ENCODE peak calls at places on chromosomes 5 and 9, in five cellular contexts. One of them, this sample, is unnamed.

GRCh38 chr9:105359899-105360298 is 87.9 kb upstream of the FSD1L start:
- DNase-seq in NAMALWA: no peak
- DNase-seq in AG10803: peak; percentile 24
- DNase-seq in stimulated activated CD8-positive, alpha-beta memory T cell treated with anti-CD3 and anti-CD28 coated beads, Interleukin-7, amount 100 ng/mL, for 24 hours: peak; percentile 6
- DNase-seq in hepatic stellate cell: no peak
- DNase-seq in this sample: no peak

GRCh38 chr5:123157797-123158528 is 68.9 kb downstream of the PRDM6 start:
- DNase-seq in NAMALWA: no peak
- DNase-seq in AG10803: peak; percentile 69
- DNase-seq in stimulated activated CD8-positive, alpha-beta memory T cell treated with anti-CD3 and anti-CD28 coated beads, Interleukin-7, amount 100 ng/mL, for 24 hours: no peak
- DNase-seq in hepatic stellate cell: peak; percentile 29
- DNase-seq in this sample: no peak

GRCh38 chr5:15233566-15233965 is 266.4 kb upstream of the FBXL7 start:
- DNase-seq in NAMALWA: no peak
- DNase-seq in AG10803: no peak
- DNase-seq in stimulated activated CD8-positive, alpha-beta memory T cell treated with anti-CD3 and anti-CD28 coated beads, Interleukin-7, amount 100 ng/mL, for 24 hours: no peak
- DNase-seq in hepatic stellate cell: peak; percentile 1
- DNase-seq in this sample: no peak

GRCh38 chr9:3553076-3553765 is 27.4 kb upstream of the RFX3 start:
- DNase-seq in NAMALWA: no peak
- DNase-seq in AG10803: no peak
- DNase-seq in stimulated activated CD8-positive, alpha-beta memory T cell treated with anti-CD3 and anti-CD28 coated beads, Interleukin-7, amount 100 ng/mL, for 24 hours: no peak
- DNase-seq in hepatic stellate cell: no peak
- DNase-seq in this sample: no peak

GRCh38 chr9:130537346-130538050 is 41.9 kb upstream of the FUBP3 start:
- DNase-seq in NAMALWA: no peak
- DNase-seq in AG10803: peak; percentile 14
- DNase-seq in stimulated activated CD8-positive, alpha-beta memory T cell treated with anti-CD3 and anti-CD28 coated beads, Interleukin-7, amount 100 ng/mL, for 24 hours: no peak
- DNase-seq in hepatic stellate cell: no peak
- DNase-seq in this sample: no peak

GRCh38 chr5:95959964-95960801 is 1.5 kb downstream of the ELL2 start:
- DNase-seq in NAMALWA: peak; percentile 10
- DNase-seq in AG10803: peak; percentile 48
- DNase-seq in stimulated activated CD8-positive, alpha-beta memory T cell treated with anti-CD3 and anti-CD28 coated beads, Interleukin-7, amount 100 ng/mL, for 24 hours: no peak
- DNase-seq in hepatic stellate cell: peak; percentile 38
- DNase-seq in this sample: no peak

GRCh38 chr5:110096419-110096818 is 406.7 kb downstream of the MAN2A1 start:
- DNase-seq in NAMALWA: no peak
- DNase-seq in AG10803: no peak
- DNase-seq in stimulated activated CD8-positive, alpha-beta memory T cell treated with anti-CD3 and anti-CD28 coated beads, Interleukin-7, amount 100 ng/mL, for 24 hours: no peak
- DNase-seq in hepatic stellate cell: no peak
- DNase-seq in this sample: no peak

GRCh38 chr5:177023247-177023703 is 779 bp downstream of the ZNF346 start:
- DNase-seq in NAMALWA: peak; percentile 43
- DNase-seq in AG10803: no peak
- DNase-seq in stimulated activated CD8-positive, alpha-beta memory T cell treated with anti-CD3 and anti-CD28 coated beads, Interleukin-7, amount 100 ng/mL, for 24 hours: no peak
- DNase-seq in hepatic stellate cell: peak; percentile 42
- DNase-seq in this sample: peak; percentile 41

GRCh38 chr9:134212809-134213507 is 48.6 kb upstream of the RNU6ATAC start:
- DNase-seq in NAMALWA: no peak
- DNase-seq in AG10803: no peak
- DNase-seq in stimulated activated CD8-positive, alpha-beta memory T cell treated with anti-CD3 and anti-CD28 coated beads, Interleukin-7, amount 100 ng/mL, for 24 hours: no peak
- DNase-seq in hepatic stellate cell: no peak
- DNase-seq in this sample: no peak

GRCh38 chr9:38038307-38039089 is 30.5 kb downstream of the SHB start:
- DNase-seq in NAMALWA: peak; percentile 29
- DNase-seq in AG10803: no peak
- DNase-seq in stimulated activated CD8-positive, alpha-beta memory T cell treated with anti-CD3 and anti-CD28 coated beads, Interleukin-7, amount 100 ng/mL, for 24 hours: no peak
- DNase-seq in hepatic stellate cell: no peak
- DNase-seq in this sample: no peak

GRCh38 chr9:136239963-136240330 is 5.7 kb downstream of the QSOX2 start:
- DNase-seq in NAMALWA: peak; percentile 83
- DNase-seq in AG10803: no peak
- DNase-seq in stimulated activated CD8-positive, alpha-beta memory T cell treated with anti-CD3 and anti-CD28 coated beads, Interleukin-7, amount 100 ng/mL, for 24 hours: no peak
- DNase-seq in hepatic stellate cell: no peak
- DNase-seq in this sample: peak; percentile 81

GRCh38 chr5:19733612-19734495 is 254.1 kb downstream of the CDH18 start:
- DNase-seq in NAMALWA: no peak
- DNase-seq in AG10803: no peak
- DNase-seq in stimulated activated CD8-positive, alpha-beta memory T cell treated with anti-CD3 and anti-CD28 coated beads, Interleukin-7, amount 100 ng/mL, for 24 hours: no peak
- DNase-seq in hepatic stellate cell: no peak
- DNase-seq in this sample: no peak

GRCh38 chr5:159040181-159040580 is 59.5 kb downstream of the EBF1 start:
- DNase-seq in NAMALWA: peak; percentile 77
- DNase-seq in AG10803: no peak
- DNase-seq in stimulated activated CD8-positive, alpha-beta memory T cell treated with anti-CD3 and anti-CD28 coated beads, Interleukin-7, amount 100 ng/mL, for 24 hours: no peak
- DNase-seq in hepatic stellate cell: no peak
- DNase-seq in this sample: peak; percentile 67

GRCh38 chr9:137114220-137114612 is 317 bp downstream of the DPP7 start:
- DNase-seq in NAMALWA: no peak
- DNase-seq in AG10803: no peak
- DNase-seq in stimulated activated CD8-positive, alpha-beta memory T cell treated with anti-CD3 and anti-CD28 coated beads, Interleukin-7, amount 100 ng/mL, for 24 hours: no peak
- DNase-seq in hepatic stellate cell: no peak
- DNase-seq in this sample: no peak

GRCh38 chr5:59786271-59786805 is 107.2 kb downstream of the PDE4D start:
- DNase-seq in NAMALWA: no peak
- DNase-seq in AG10803: peak; percentile 86
- DNase-seq in stimulated activated CD8-positive, alpha-beta memory T cell treated with anti-CD3 and anti-CD28 coated beads, Interleukin-7, amount 100 ng/mL, for 24 hours: no peak
- DNase-seq in hepatic stellate cell: no peak
- DNase-seq in this sample: no peak

GRCh38 chr9:18478517-18479361 is 4.8 kb downstream of the ADAMTSL1 start:
- DNase-seq in NAMALWA: no peak
- DNase-seq in AG10803: peak; percentile 98
- DNase-seq in stimulated activated CD8-positive, alpha-beta memory T cell treated with anti-CD3 and anti-CD28 coated beads, Interleukin-7, amount 100 ng/mL, for 24 hours: no peak
- DNase-seq in hepatic stellate cell: no peak
- DNase-seq in this sample: no peak

GRCh38 chr5:160230686-160231527 is 1.6 kb downstream of the FABP6 start:
- DNase-seq in NAMALWA: no peak
- DNase-seq in AG10803: peak; percentile 35
- DNase-seq in stimulated activated CD8-positive, alpha-beta memory T cell treated with anti-CD3 and anti-CD28 coated beads, Interleukin-7, amount 100 ng/mL, for 24 hours: no peak
- DNase-seq in hepatic stellate cell: no peak
- DNase-seq in this sample: no peak

GRCh38 chr9:77224750-77225312 is 47.5 kb downstream of the VPS13A start:
- DNase-seq in NAMALWA: no peak
- DNase-seq in AG10803: peak; percentile 58
- DNase-seq in stimulated activated CD8-positive, alpha-beta memory T cell treated with anti-CD3 and anti-CD28 coated beads, Interleukin-7, amount 100 ng/mL, for 24 hours: no peak
- DNase-seq in hepatic stellate cell: no peak
- DNase-seq in this sample: no peak

GRCh38 chr9:109417585-109418544 is 80.2 kb downstream of the PTPN3 start:
- DNase-seq in NAMALWA: no peak
- DNase-seq in AG10803: no peak
- DNase-seq in stimulated activated CD8-positive, alpha-beta memory T cell treated with anti-CD3 and anti-CD28 coated beads, Interleukin-7, amount 100 ng/mL, for 24 hours: no peak
- DNase-seq in hepatic stellate cell: no peak
- DNase-seq in this sample: peak; percentile 21

GRCh38 chr5:141155540-141156374 is 5.9 kb downstream of the PCDHB6 start:
- DNase-seq in NAMALWA: peak; percentile 43
- DNase-seq in AG10803: no peak
- DNase-seq in stimulated activated CD8-positive, alpha-beta memory T cell treated with anti-CD3 and anti-CD28 coated beads, Interleukin-7, amount 100 ng/mL, for 24 hours: no peak
- DNase-seq in hepatic stellate cell: no peak
- DNase-seq in this sample: no peak

GRCh38 chr5:149264432-149265069 is 7.1 kb upstream of the AFAP1L1 start:
- DNase-seq in NAMALWA: peak; percentile 40
- DNase-seq in AG10803: no peak
- DNase-seq in stimulated activated CD8-positive, alpha-beta memory T cell treated with anti-CD3 and anti-CD28 coated beads, Interleukin-7, amount 100 ng/mL, for 24 hours: no peak
- DNase-seq in hepatic stellate cell: no peak
- DNase-seq in this sample: peak; percentile 72

GRCh38 chr9:20187318-20187717 is 398.5 kb upstream of the SLC24A2 start:
- DNase-seq in NAMALWA: peak; percentile 21
- DNase-seq in AG10803: no peak
- DNase-seq in stimulated activated CD8-positive, alpha-beta memory T cell treated with anti-CD3 and anti-CD28 coated beads, Interleukin-7, amount 100 ng/mL, for 24 hours: no peak
- DNase-seq in hepatic stellate cell: no peak
- DNase-seq in this sample: peak; percentile 29

GRCh38 chr9:78064075-78064474 is 32.5 kb upstream of the GNAQ start:
- DNase-seq in NAMALWA: no peak
- DNase-seq in AG10803: peak; percentile 4
- DNase-seq in stimulated activated CD8-positive, alpha-beta memory T cell treated with anti-CD3 and anti-CD28 coated beads, Interleukin-7, amount 100 ng/mL, for 24 hours: no peak
- DNase-seq in hepatic stellate cell: no peak
- DNase-seq in this sample: no peak

This sample was measured in OCI-LY7.